ENCODE peak calls at places on chromosomes 3 and 15, in four cellular contexts. S is Peyer's patch, B is non-pigmented ciliary epithelial cell, X is gastrocnemius medialis. O is an unnamed sample.

GRCh38 chr3:77319711-77320110 is 279.8 kb downstream of the ROBO2 start:
- DNase-seq in S (no peak), B (peak; percentile 4), X (no peak), O (no peak)

GRCh38 chr3:108076564-108076963 is 14.3 kb downstream of the CD47 start:
- DNase-seq in S (no peak), B (no peak), X (no peak), O (no peak)

GRCh38 chr3:172562881-172563835 is 39.9 kb upstream of the TNFSF10 start:
- DNase-seq in S (no peak), B (peak; percentile 76), X (no peak), O (peak; percentile 75)

GRCh38 chr3:134677196-134677986 is 26.6 kb upstream of the KY start:
- DNase-seq in S (no peak), B (no peak), X (no peak), O (no peak)

GRCh38 chr3:481680-482079 is 285.1 kb downstream of the CHL1 start:
- DNase-seq in S (no peak), B (no peak), X (no peak), O (no peak)

GRCh38 chr3:152255290-152255689 is 13.4 kb upstream of the MBNL1 start:
- DNase-seq in S (no peak), B (no peak), X (no peak), O (no peak)

GRCh38 chr3:129366312-129366831 is 62.1 kb downstream of the EFCAB12 start:
- DNase-seq in S (no peak), B (no peak), X (no peak), O (no peak)

GRCh38 chr3:9316881-9317341 is 45.9 kb upstream of the THUMPD3 start:
- DNase-seq in S (no peak), B (no peak), X (no peak), O (peak; percentile 36)

GRCh38 chr3:107411779-107412178 is 34.5 kb downstream of the CCDC54 start:
- DNase-seq in S (no peak), B (no peak), X (no peak), O (no peak)

GRCh38 chr3:171113716-171114115 is 87.2 kb upstream of the SLC2A2 start:
- DNase-seq in S (no peak), B (no peak), X (no peak), O (no peak)

GRCh38 chr3:64501298-64501906 is 186.4 kb downstream of the ADAMTS9 start:
- DNase-seq in S (no peak), B (peak; percentile 78), X (no peak), O (no peak)

GRCh38 chr15:34855397-34855796 is 60.0 kb upstream of the ACTC1 start:
- DNase-seq in S (no peak), B (peak; percentile 31), X (no peak), O (peak; percentile 18)

GRCh38 chr3:9147215-9147895 is 102.1 kb downstream of the SRGAP3 start:
- DNase-seq in S (peak; percentile 55), B (no peak), X (no peak), O (no peak)

GRCh38 chr3:32961189-32961715 is 9.8 kb downstream of the CCR4 start:
- DNase-seq in S (peak; percentile 61), B (no peak), X (no peak), O (no peak)

GRCh38 chr15:95990833-95991232 is 339.7 kb upstream of the NR2F2 start:
- DNase-seq in S (no peak), B (no peak), X (no peak), O (no peak)

GRCh38 chr3:133136114-133137041 is 98.2 kb downstream of the TMEM108 start:
- DNase-seq in S (no peak), B (no peak), X (no peak), O (no peak)

GRCh38 chr3:109275702-109276293 is 40.5 kb downstream of the DPPA2 start:
- DNase-seq in S (no peak), B (no peak), X (no peak), O (no peak)

GRCh38 chr3:169110633-169111032 is 552.9 kb downstream of the MECOM start:
- DNase-seq in S (no peak), B (no peak), X (no peak), O (no peak)

GRCh38 chr15:55003900-55004879 is 192.6 kb downstream of the RSL24D1 start:
- DNase-seq in S (no peak), B (no peak), X (peak; percentile 20), O (no peak)

GRCh38 chr3:146817705-146818104 is 212.6 kb upstream of the PLSCR5 start:
- DNase-seq in S (no peak), B (no peak), X (no peak), O (no peak)

GRCh38 chr15:65447145-65447544 is 24.4 kb upstream of the IGDCC4 start:
- DNase-seq in S (no peak), B (no peak), X (no peak), O (no peak)

GRCh38 chr3:25421747-25422146 is 6.3 kb upstream of the RARB start:
- DNase-seq in S (no peak), B (no peak), X (no peak), O (no peak)

GRCh38 chr3:151156618-151157216 is 46.3 kb downstream of the GPR171 start:
- DNase-seq in S (no peak), B (no peak), X (no peak), O (no peak)

GRCh38 chr3:169787791-169788190 is 14.6 kb downstream of the MYNN start:
- DNase-seq in S (no peak), B (no peak), X (no peak), O (no peak)

GRCh38 chr3:124267406-124267805 is 275.5 kb upstream of the ROPN1 start:
- DNase-seq in S (no peak), B (no peak), X (no peak), O (no peak)

GRCh38 chr3:40317061-40317676 is 7.7 kb downstream of the EIF1B start:
- DNase-seq in S (peak; percentile 75), B (no peak), X (no peak), O (no peak)

GRCh38 chr3:3800685-3801509 is 1.7 kb downstream of the LRRN1 start:
- DNase-seq in S (peak; percentile 47), B (no peak), X (peak; percentile 25), O (no peak)

GRCh38 chr3:173622156-173622555 is 224.6 kb downstream of the NLGN1 start:
- DNase-seq in S (no peak), B (peak; percentile 19), X (no peak), O (peak; percentile 88)

GRCh38 chr15:98804057-98804380 is 155.7 kb downstream of the IGF1R start:
- DNase-seq in S (no peak), B (no peak), X (no peak), O (no peak)

O was measured in BJ.